ENCODE peak calls at places on chromosomes 5 and 9, in five cellular contexts. O, F, U, D and E are unnamed samples.

GRCh38 chr5:129459485-129460120 is 495 bp upstream of the ADAMTS19 start:
- DNase-seq in U (peak; percentile 12), O (no peak), F (no peak), D (no peak), E (no peak)

GRCh38 chr5:168951764-168952163 is 349.2 kb downstream of the SLIT3 start:
- DNase-seq in F (no peak), D (no peak), O (no peak), U (no peak), E (no peak)

GRCh38 chr5:41793156-41793770 is 77.0 kb downstream of the OXCT1 start:
- DNase-seq in D (no peak), O (no peak), U (peak; percentile 8), F (no peak), E (no peak)

GRCh38 chr9:81083821-81084512 is 605.4 kb downstream of the TLE1 start:
- DNase-seq in O (no peak), U (no peak), F (no peak), D (no peak), E (no peak)

GRCh38 chr5:39447968-39448367 is 23.2 kb upstream of the DAB2 start:
- DNase-seq in U (no peak), O (no peak), F (no peak), D (no peak), E (no peak)

GRCh38 chr5:115319007-115319406 is 22.6 kb upstream of the CCDC112 start:
- DNase-seq in U (no peak), O (no peak), D (no peak), F (no peak), E (no peak)

GRCh38 chr9:27933210-27934062 is 360.2 kb upstream of the C9orf72 start:
- DNase-seq in O (no peak), U (no peak), D (no peak), F (no peak), E (no peak)

GRCh38 chr9:27566118-27566517 is 7.2 kb downstream of the C9orf72 start:
- DNase-seq in O (no peak), D (no peak), F (no peak), U (no peak), E (no peak)

GRCh38 chr9:135273077-135273476 is 185.6 kb downstream of the OLFM1 start:
- DNase-seq in O (no peak), F (no peak), U (no peak), D (no peak), E (no peak)
- H3K9me3 ChIP-seq in O (no peaks in the 10 kb centered on the region), F (no peaks in the 10 kb centered on the region), U (no peaks in the 10 kb centered on the region), D (no peaks in the 10 kb centered on the region), E (no peaks in the 10 kb centered on the region)

DNA sequence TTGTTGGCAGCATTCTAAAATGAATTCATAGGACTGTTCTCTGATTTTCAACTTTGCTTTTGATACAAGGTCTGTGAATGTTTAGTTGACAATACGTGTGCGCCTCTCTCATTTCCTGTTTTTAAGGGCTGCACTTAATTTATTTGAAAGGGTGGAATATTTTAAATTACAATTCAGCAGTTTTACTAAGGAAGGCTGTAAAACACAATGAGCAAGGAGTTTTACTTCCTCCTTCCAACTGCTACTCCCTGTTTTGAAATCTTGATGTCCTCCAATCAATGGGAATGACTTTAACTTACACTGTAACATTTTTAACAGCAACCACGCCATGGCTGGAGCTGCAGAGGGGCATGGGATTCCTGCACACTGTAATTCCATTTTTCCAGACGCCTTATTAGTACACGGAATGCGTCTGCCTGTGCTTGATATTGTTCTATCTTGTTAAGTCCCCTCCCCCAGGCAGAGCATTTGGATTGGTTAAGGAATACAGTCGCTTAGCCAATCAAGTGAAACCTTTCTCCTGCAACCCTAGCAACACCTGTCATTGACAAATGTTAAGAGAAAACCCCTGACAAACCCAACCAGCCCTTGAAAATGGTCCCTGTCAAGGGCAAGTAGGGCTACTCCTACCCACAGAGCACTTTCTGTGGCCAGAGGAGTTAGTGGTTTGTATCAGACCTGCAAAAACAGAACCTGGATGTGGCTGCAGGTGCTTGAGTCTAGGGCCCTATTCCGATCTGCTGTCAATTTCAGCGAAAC is 12.5 kb upstream of the ZSWIM6 start:
- DNase-seq in U (peak; percentile 36), O (no peak), D (no peak), F (no peak), E (no peak)
- H3K27ac ChIP-seq in U (peak overlapping the region; percentile 74), O (no peak overlapping the region), D (peak overlapping the region; percentile 41), F (no peak overlapping the region), E (peak overlapping the region; percentile 58)

GRCh38 chr5:79333852-79334557 is 98.1 kb downstream of the JMY start:
- DNase-seq in D (no peak), O (no peak), F (no peak), U (no peak), E (no peak)
- TF ChIP-seq CTCF in D (no peak), O (no peak), F (no peak), U (no peak), E (no peak)

GRCh38 chr5:56588636-56589485 is 226.5 kb upstream of the MAP3K1 start:
- DNase-seq in D (peak; percentile 32), U (peak; percentile 78), O (no peak), F (no peak), E (peak; percentile 64)

GRCh38 chr5:56588125-56588516 is 227.2 kb upstream of the MAP3K1 start:
- DNase-seq in U (no peak), D (no peak), O (no peak), F (no peak), E (no peak)

GRCh38 chr5:56585973-56586740 is 229.2 kb upstream of the MAP3K1 start:
- DNase-seq in F (no peak), U (no peak), O (no peak), D (no peak), E (no peak)

GRCh38 chr5:56589486-56589870 is 225.9 kb upstream of the MAP3K1 start:
- DNase-seq in O (no peak), F (no peak), D (no peak), U (no peak), E (no peak)

DNA sequence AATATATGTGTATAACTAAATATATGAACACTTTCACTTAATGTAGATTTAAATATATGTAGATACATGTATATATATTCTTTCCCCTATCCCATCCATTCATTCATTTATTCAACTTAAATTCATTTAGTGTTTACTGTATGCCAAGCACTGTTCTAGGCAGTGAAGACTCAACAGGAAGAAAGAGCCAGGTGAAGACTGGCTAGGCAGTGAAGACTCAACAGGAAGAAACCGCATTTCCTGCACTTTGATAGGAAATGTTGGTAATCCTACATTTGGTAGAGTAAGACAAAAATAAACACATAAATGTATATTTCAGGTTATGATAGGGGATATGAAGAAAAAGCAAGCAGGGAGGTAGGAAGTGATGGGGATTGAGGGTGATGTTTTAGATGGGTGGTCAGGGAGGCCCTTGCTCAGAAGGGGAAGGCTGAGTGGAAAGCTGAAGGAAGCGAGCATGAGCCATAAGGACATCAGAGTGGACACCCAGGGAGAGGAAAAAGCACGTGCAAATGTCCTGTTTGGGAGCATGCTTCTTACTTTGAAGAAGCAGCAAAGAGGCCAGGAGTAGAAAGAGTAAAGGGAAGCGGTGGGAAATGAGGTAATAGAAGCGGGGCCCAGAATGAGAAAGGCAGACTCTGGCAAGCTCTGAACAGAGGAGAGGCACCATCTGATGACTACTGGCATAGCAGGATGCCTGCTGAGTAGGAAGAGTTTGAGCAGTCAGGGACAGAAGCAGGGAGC is 227.8 kb upstream of the MAP3K1 start:
- DNase-seq in O (no peak), F (no peak), U (no peak), D (no peak), E (no peak)
- H3K9me3 ChIP-seq in O (no peaks in the 10 kb centered on the region), F (no peaks in the 10 kb centered on the region), U (no peaks in the 10 kb centered on the region), D (no peaks in the 10 kb centered on the region), E (no peaks in the 10 kb centered on the region)

GRCh38 chr5:133885566-133885965 is 82.9 kb downstream of the C5orf15 start:
- DNase-seq in U (no peak), O (no peak), D (no peak), F (no peak), E (no peak)

GRCh38 chr5:133883916-133884315 is 84.5 kb downstream of the C5orf15 start:
- DNase-seq in U (no peak), O (no peak), D (no peak), F (no peak), E (no peak)

GRCh38 chr5:133882107-133882695 is 86.2 kb downstream of the C5orf15 start:
- DNase-seq in O (no peak), D (no peak), F (no peak), U (no peak), E (no peak)

GRCh38 chr5:133884525-133885311 is 83.7 kb downstream of the C5orf15 start:
- DNase-seq in O (no peak), D (no peak), U (no peak), F (no peak), E (no peak)

DNA sequence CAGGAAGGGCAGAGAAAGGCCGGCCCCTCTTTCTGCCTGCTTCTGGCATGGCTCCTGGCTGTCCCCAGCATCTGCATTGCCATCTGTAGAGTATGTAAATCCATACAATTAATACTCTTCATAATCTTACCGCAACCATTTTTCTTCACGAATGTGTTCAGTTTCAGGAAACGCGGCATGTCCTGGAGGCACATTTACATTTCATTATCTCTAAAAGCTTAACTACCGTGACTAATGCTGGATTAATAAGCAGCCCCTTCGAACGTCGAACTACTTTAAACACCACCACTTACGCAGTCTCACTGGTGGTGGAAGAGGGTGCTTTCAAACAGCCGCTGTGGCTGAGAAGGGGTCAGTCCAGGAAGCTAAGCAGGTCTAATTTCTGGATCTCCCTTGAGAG is 85.6 kb downstream of the C5orf15 start:
- DNase-seq in O (no peak), F (no peak), U (no peak), D (no peak), E (no peak)
- H3K27ac ChIP-seq in O (no peak overlapping the region), F (no peak overlapping the region), U (no peak overlapping the region), D (no peak overlapping the region), E (no peak overlapping the region)

GRCh38 chr9:129501771-129502324 is 119.1 kb downstream of the C9orf50 start:
- DNase-seq in F (no peak), U (no peak), O (no peak), D (no peak), E (peak; percentile 73)

GRCh38 chr9:129498451-129499376 is 122.2 kb downstream of the C9orf50 start:
- DNase-seq in F (no peak), O (no peak), D (no peak), U (no peak), E (no peak)

GRCh38 chr9:129497837-129498450 is 123.0 kb downstream of the C9orf50 start:
- DNase-seq in D (no peak), F (no peak), U (no peak), O (no peak), E (no peak)

GRCh38 chr9:129500166-129500862 is 120.6 kb downstream of the C9orf50 start:
- DNase-seq in D (no peak), F (no peak), O (no peak), U (no peak), E (no peak)

DNA sequence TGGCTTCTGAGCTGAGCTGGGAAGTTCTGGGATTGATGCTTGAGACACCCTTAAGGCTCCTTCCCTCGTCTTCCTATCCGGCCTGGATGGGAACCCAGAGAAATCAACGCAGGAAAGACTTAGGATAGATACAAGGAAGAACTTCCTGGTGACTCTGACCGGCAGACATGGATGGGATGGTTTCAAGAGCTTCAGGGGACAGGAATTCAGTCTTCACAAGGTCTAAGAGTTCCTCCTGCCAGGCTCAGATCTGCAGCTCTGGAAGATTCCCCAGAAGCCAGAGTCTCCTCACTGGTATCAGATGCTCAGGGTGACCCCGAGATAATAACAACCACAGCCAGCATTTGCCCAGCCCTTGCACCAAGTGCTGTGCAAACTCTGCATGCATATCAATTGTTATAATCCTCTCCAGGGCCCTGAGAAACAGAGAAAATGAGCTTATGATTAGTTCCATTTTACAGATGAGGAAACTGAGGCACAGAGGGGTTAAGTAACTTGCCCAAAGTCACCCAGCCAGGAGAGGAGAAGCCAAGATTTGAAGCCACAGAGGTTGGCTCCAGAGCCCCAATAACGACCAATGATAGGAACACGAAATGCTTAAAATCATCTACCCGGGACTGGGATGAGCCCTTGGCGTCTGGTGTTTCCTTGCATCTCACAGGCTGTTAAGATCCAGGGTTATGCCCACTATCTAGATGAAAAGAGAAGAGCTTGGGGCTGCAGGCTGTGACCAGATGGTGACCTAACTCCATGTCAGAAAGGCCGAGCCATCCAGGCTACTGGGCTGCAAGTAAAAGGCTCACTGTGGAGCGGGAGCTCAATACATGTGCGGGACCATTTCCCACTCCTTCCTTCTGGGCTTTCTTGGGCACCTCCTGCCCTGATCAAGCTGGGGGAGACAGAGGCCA is 119.8 kb downstream of the C9orf50 start:
- DNase-seq in D (no peak), U (no peak), O (no peak), F (no peak), E (no peak)
- TF ChIP-seq CTCF in D (no peak), U (no peak), O (no peak), F (no peak), E (no peak)